ENCODE peak calls at places on chromosome 10, in nine cellular contexts. One of them, this sample, is unnamed.
A peak's percentile ranks its signal among the peaks of the same experiment; 100 is the strongest.

GRCh38 chr10:58954163-58954562 is 222.3 kb upstream of the PHYHIPL start:
- DNase-seq in uterus: no peak
- DNase-seq in fibroblast of pulmonary artery: no peak
- DNase-seq in heart left ventricle: no peak
- DNase-seq in AG04450: no peak
- DNase-seq in pancreas: no peak
- DNase-seq in lower leg skin: no peak
- DNase-seq in RCC 7860: no peak
- DNase-seq in ovary: no peak
- DNase-seq in this sample: no peak

GRCh38 chr10:43250925-43251663 is 15.8 kb downstream of the RASGEF1A start:
- DNase-seq in uterus: no peak
- DNase-seq in fibroblast of pulmonary artery: no peak
- DNase-seq in heart left ventricle: peak; percentile 1
- DNase-seq in AG04450: no peak
- DNase-seq in pancreas: peak; percentile 5
- DNase-seq in lower leg skin: peak; percentile 62
- DNase-seq in RCC 7860: no peak
- DNase-seq in ovary: no peak
- DNase-seq in this sample: no peak

GRCh38 chr10:129912161-129912917 is 51.7 kb downstream of the EBF3 start:
- DNase-seq in uterus: no peak
- DNase-seq in fibroblast of pulmonary artery: no peak
- DNase-seq in heart left ventricle: no peak
- DNase-seq in AG04450: no peak
- DNase-seq in pancreas: no peak
- DNase-seq in lower leg skin: no peak
- DNase-seq in RCC 7860: no peak
- DNase-seq in ovary: no peak
- DNase-seq in this sample: peak; percentile 10

GRCh38 chr10:8069108-8069507 is 14.6 kb downstream of the GATA3 start:
- DNase-seq in uterus: no peak
- DNase-seq in fibroblast of pulmonary artery: no peak
- DNase-seq in heart left ventricle: no peak
- DNase-seq in AG04450: no peak
- DNase-seq in pancreas: no peak
- DNase-seq in lower leg skin: no peak
- DNase-seq in RCC 7860: no peak
- DNase-seq in ovary: no peak
- DNase-seq in this sample: no peak

GRCh38 chr10:132168571-132169030 is 18.1 kb upstream of the DPYSL4 start:
- DNase-seq in uterus: no peak
- DNase-seq in fibroblast of pulmonary artery: no peak
- DNase-seq in heart left ventricle: no peak
- DNase-seq in AG04450: no peak
- DNase-seq in pancreas: no peak
- DNase-seq in lower leg skin: no peak
- DNase-seq in RCC 7860: no peak
- DNase-seq in ovary: no peak
- DNase-seq in this sample: peak; percentile 15

GRCh38 chr10:129343141-129343540 is 123.9 kb upstream of the MGMT start:
- DNase-seq in uterus: no peak
- DNase-seq in fibroblast of pulmonary artery: no peak
- DNase-seq in heart left ventricle: no peak
- DNase-seq in AG04450: no peak
- DNase-seq in pancreas: no peak
- DNase-seq in lower leg skin: no peak
- DNase-seq in RCC 7860: no peak
- DNase-seq in ovary: no peak
- DNase-seq in this sample: no peak

GRCh38 chr10:125845617-125846016 is 22.3 kb downstream of the BCCIP start:
- DNase-seq in uterus: no peak
- DNase-seq in fibroblast of pulmonary artery: no peak
- DNase-seq in heart left ventricle: no peak
- DNase-seq in AG04450: no peak
- DNase-seq in pancreas: no peak
- DNase-seq in lower leg skin: no peak
- DNase-seq in RCC 7860: no peak
- DNase-seq in ovary: no peak
- DNase-seq in this sample: no peak

GRCh38 chr10:10942441-10942840 is 75.2 kb upstream of the CELF2 start:
- DNase-seq in uterus: no peak
- DNase-seq in fibroblast of pulmonary artery: no peak
- DNase-seq in heart left ventricle: no peak
- DNase-seq in AG04450: no peak
- DNase-seq in pancreas: no peak
- DNase-seq in lower leg skin: no peak
- DNase-seq in RCC 7860: no peak
- DNase-seq in ovary: no peak
- DNase-seq in this sample: no peak

GRCh38 chr10:52488606-52489485 is 174.8 kb downstream of the DKK1 start:
- DNase-seq in uterus: no peak
- DNase-seq in fibroblast of pulmonary artery: peak; percentile 74
- DNase-seq in heart left ventricle: no peak
- DNase-seq in AG04450: no peak
- DNase-seq in pancreas: no peak
- DNase-seq in lower leg skin: no peak
- DNase-seq in RCC 7860: no peak
- DNase-seq in ovary: no peak
- DNase-seq in this sample: no peak

GRCh38 chr10:113441220-113441619 is 111.6 kb upstream of the HABP2 start:
- DNase-seq in uterus: no peak
- DNase-seq in fibroblast of pulmonary artery: no peak
- DNase-seq in heart left ventricle: no peak
- DNase-seq in AG04450: no peak
- DNase-seq in pancreas: no peak
- DNase-seq in lower leg skin: peak; percentile 66
- DNase-seq in RCC 7860: no peak
- DNase-seq in ovary: peak; percentile 31
- DNase-seq in this sample: no peak

GRCh38 chr10:18216482-18216881 is 76.3 kb downstream of the CACNB2 start:
- DNase-seq in uterus: no peak
- DNase-seq in fibroblast of pulmonary artery: peak; percentile 60
- DNase-seq in heart left ventricle: no peak
- DNase-seq in AG04450: no peak
- DNase-seq in pancreas: no peak
- DNase-seq in lower leg skin: no peak
- DNase-seq in RCC 7860: no peak
- DNase-seq in ovary: no peak
- DNase-seq in this sample: no peak

GRCh38 chr10:123402656-123403055 is 248.5 kb downstream of the BUB3 start:
- DNase-seq in uterus: no peak
- DNase-seq in fibroblast of pulmonary artery: no peak
- DNase-seq in heart left ventricle: no peak
- DNase-seq in AG04450: no peak
- DNase-seq in pancreas: no peak
- DNase-seq in lower leg skin: no peak
- DNase-seq in RCC 7860: no peak
- DNase-seq in ovary: no peak
- DNase-seq in this sample: no peak

GRCh38 chr10:120221873-120222485 is 235.0 kb upstream of the PLPP4 start:
- DNase-seq in uterus: no peak
- DNase-seq in fibroblast of pulmonary artery: peak; percentile 51
- DNase-seq in heart left ventricle: no peak
- DNase-seq in AG04450: no peak
- DNase-seq in pancreas: peak; percentile 47
- DNase-seq in lower leg skin: no peak
- DNase-seq in RCC 7860: peak; percentile 46
- DNase-seq in ovary: no peak
- DNase-seq in this sample: peak; percentile 30

GRCh38 chr10:2920638-2921037 is 146.7 kb upstream of the PFKP start:
- DNase-seq in uterus: no peak
- DNase-seq in fibroblast of pulmonary artery: no peak
- DNase-seq in heart left ventricle: no peak
- DNase-seq in AG04450: no peak
- DNase-seq in pancreas: no peak
- DNase-seq in lower leg skin: no peak
- DNase-seq in RCC 7860: no peak
- DNase-seq in ovary: no peak
- DNase-seq in this sample: no peak

GRCh38 chr10:43251664-43252165 is 15.2 kb downstream of the RASGEF1A start:
- DNase-seq in uterus: no peak
- DNase-seq in fibroblast of pulmonary artery: no peak
- DNase-seq in heart left ventricle: no peak
- DNase-seq in AG04450: no peak
- DNase-seq in pancreas: peak; percentile 8
- DNase-seq in lower leg skin: peak; percentile 75
- DNase-seq in RCC 7860: no peak
- DNase-seq in ovary: no peak
- DNase-seq in this sample: no peak

GRCh38 chr10:50508315-50509051 is 115.3 kb downstream of the SGMS1 start:
- DNase-seq in uterus: no peak
- DNase-seq in fibroblast of pulmonary artery: no peak
- DNase-seq in heart left ventricle: no peak
- DNase-seq in AG04450: no peak
- DNase-seq in pancreas: no peak
- DNase-seq in lower leg skin: no peak
- DNase-seq in RCC 7860: no peak
- DNase-seq in ovary: no peak
- DNase-seq in this sample: no peak

GRCh38 chr10:32015386-32015785 is 40.8 kb downstream of the KIF5B start:
- DNase-seq in uterus: no peak
- DNase-seq in fibroblast of pulmonary artery: no peak
- DNase-seq in heart left ventricle: no peak
- DNase-seq in AG04450: no peak
- DNase-seq in pancreas: no peak
- DNase-seq in lower leg skin: no peak
- DNase-seq in RCC 7860: no peak
- DNase-seq in ovary: no peak
- DNase-seq in this sample: no peak

GRCh38 chr10:121886997-121887622 is 40.7 kb downstream of the ATE1 start:
- DNase-seq in uterus: peak; percentile 36
- DNase-seq in fibroblast of pulmonary artery: peak; percentile 81
- DNase-seq in heart left ventricle: peak; percentile 32
- DNase-seq in AG04450: peak; percentile 43
- DNase-seq in pancreas: peak; percentile 69
- DNase-seq in lower leg skin: peak; percentile 87
- DNase-seq in RCC 7860: peak; percentile 34
- DNase-seq in ovary: peak; percentile 32
- DNase-seq in this sample: peak; percentile 78

GRCh38 chr10:62038609-62039190 is 137.2 kb downstream of the ARID5B start:
- DNase-seq in uterus: peak; percentile 85
- DNase-seq in fibroblast of pulmonary artery: peak; percentile 87
- DNase-seq in heart left ventricle: peak; percentile 73
- DNase-seq in AG04450: no peak
- DNase-seq in pancreas: peak; percentile 75
- DNase-seq in lower leg skin: peak; percentile 94
- DNase-seq in RCC 7860: peak; percentile 47
- DNase-seq in ovary: peak; percentile 74
- DNase-seq in this sample: peak; percentile 65

GRCh38 chr10:60964257-60965235 is 20.6 kb upstream of the RHOBTB1 start:
- DNase-seq in uterus: peak; percentile 83
- DNase-seq in fibroblast of pulmonary artery: peak; percentile 90
- DNase-seq in heart left ventricle: peak; percentile 76
- DNase-seq in AG04450: peak; percentile 69
- DNase-seq in pancreas: peak; percentile 72
- DNase-seq in lower leg skin: peak; percentile 92
- DNase-seq in RCC 7860: peak; percentile 67
- DNase-seq in ovary: peak; percentile 66
- DNase-seq in this sample: peak; percentile 65